ENCODE peak calls at places on chromosomes 13 and 19, in seven cellular contexts. C is HL-60, G is A673, T is pancreas, P is tibial nerve, J is fibroblast of villous mesenchyme, X is left ventricle myocardium inferior. Y is an unnamed sample.
A peak's percentile ranks its signal among the peaks of the same experiment; 100 is the strongest.

GRCh38 chr13:61410669-61411297 is 4.9 kb downstream of the PCDH20 start:
- DNase-seq in C (no peak), G (peak; percentile 29), T (no peak), P (no peak), J (peak; percentile 9), X (no peak), Y (no peak)

GRCh38 chr19:4213116-4213515 is 16.2 kb upstream of the EBI3 start:
- DNase-seq in C (no peak), G (no peak), T (no peak), P (no peak), J (no peak), X (no peak), Y (no peak)

GRCh38 chr19:58468216-58468839 is 1.4 kb downstream of the ZNF324 start:
- DNase-seq in C (peak; percentile 30), G (no peak), T (no peak), P (no peak), J (no peak), X (no peak), Y (no peak)

GRCh38 chr13:41682001-41682400 is 224.7 kb downstream of the RGCC start:
- DNase-seq in C (no peak), G (no peak), T (no peak), P (no peak), J (no peak), X (no peak), Y (no peak)

GRCh38 chr13:101025925-101026324 is 351.3 kb upstream of the TMTC4 start:
- DNase-seq in C (no peak), G (no peak), T (no peak), P (no peak), J (no peak), X (no peak), Y (no peak)

GRCh38 chr19:12872255-12872654 is 9.0 kb downstream of the DNASE2 start:
- DNase-seq in C (no peak), G (no peak), T (no peak), P (no peak), J (no peak), X (no peak), Y (no peak)

GRCh38 chr13:32403108-32403507 is 24.8 kb downstream of the N4BP2L1 start:
- DNase-seq in C (no peak), G (no peak), T (no peak), P (no peak), J (no peak), X (no peak), Y (no peak)

GRCh38 chr13:76378767-76379166 is 507.4 kb downstream of the KCTD12 start:
- DNase-seq in C (no peak), G (no peak), T (no peak), P (no peak), J (no peak), X (no peak), Y (no peak)

GRCh38 chr13:112897603-112897955 is 71.4 kb upstream of the MCF2L start:
- DNase-seq in C (no peak), G (no peak), T (no peak), P (no peak), J (no peak), X (no peak), Y (no peak)

GRCh38 chr19:35756373-35757230 is at the start of gene HSPB6:
- DNase-seq in C (no peak), G (no peak), T (no peak), P (peak; percentile 52), J (peak; percentile 56), X (peak; percentile 80), Y (peak; percentile 55)

GRCh38 chr19:30316000-30316491 is 56.1 kb upstream of the ZNF536 start:
- DNase-seq in C (no peak), G (no peak), T (no peak), P (no peak), J (no peak), X (no peak), Y (no peak)

GRCh38 chr19:30315159-30315558 is 57.0 kb upstream of the ZNF536 start:
- DNase-seq in C (no peak), G (no peak), T (no peak), P (no peak), J (no peak), X (no peak), Y (no peak)

GRCh38 chr19:30314056-30314804 is 58.0 kb upstream of the ZNF536 start:
- DNase-seq in C (no peak), G (no peak), T (no peak), P (no peak), J (no peak), X (no peak), Y (no peak)

GRCh38 chr19:30313353-30313750 is 58.8 kb upstream of the ZNF536 start:
- DNase-seq in C (no peak), G (no peak), T (no peak), P (no peak), J (no peak), X (no peak), Y (no peak)

DNA sequence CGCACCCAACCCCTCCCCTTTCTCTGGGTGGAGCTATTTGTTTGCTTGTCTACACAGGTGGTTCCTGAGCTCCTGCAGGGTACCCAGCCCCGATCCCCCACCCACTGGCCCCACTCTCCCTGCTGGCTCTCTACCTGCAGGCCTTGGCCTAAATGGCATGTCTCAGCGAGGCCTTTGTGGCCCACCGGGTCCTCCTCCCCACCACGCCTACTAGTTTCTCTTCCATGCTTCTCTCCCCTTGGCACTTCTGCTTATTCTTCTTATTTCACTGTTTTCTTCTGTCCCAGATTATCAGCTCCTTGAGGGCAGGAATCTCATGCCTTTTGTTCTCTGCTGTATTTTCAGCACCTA is 57.4 kb upstream of the ZNF536 start:
- DNase-seq in C (no peak), G (no peak), T (no peak), P (no peak), J (no peak), X (no peak), Y (no peak)
- TF ChIP-seq CTCF in C (no peak), G (no peak), T (no peak), P (no peak), J (no peak), X (no peak), Y (no peak)

DNA sequence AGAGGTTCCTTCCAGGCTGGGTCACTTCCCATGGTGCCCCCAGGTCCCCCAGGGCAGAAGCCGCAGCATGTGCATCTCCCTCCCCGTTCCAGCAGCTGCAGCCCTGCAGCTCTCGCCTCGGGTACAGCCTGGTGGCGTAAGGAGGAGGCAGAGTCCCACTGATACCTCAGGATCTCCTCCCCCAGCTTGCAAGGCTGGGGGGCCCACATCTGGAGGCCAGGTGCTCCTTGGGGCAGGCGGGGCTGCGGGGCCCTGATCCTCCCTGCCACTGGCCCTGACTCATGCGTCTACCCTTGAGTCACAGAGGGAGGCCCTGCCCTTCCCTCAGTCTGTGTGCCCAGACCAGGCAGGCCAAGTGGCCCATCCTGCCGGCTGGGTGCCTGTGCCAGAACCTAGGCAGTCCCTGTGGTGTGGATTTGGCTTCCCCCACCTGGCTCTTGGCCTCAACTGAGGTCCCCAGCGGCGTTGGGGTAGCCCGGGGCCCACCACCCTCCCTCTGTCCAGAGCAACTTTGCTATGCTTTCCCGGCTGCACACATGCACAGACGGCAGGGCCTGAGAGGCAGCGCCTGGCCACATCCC is 12.8 kb downstream of the YIPF2 start:
- DNase-seq in C (no peak), G (no peak), T (no peak), P (peak; percentile 25), J (peak; percentile 95), X (no peak), Y (no peak)
- TF ChIP-seq CTCF in C (no peak), G (no peak), T (no peak), P (no peak), J (peak; percentile 52), X (no peak), Y (no peak)

GRCh38 chr19:1181606-1182005 is 7.5 kb upstream of the SBNO2 start:
- DNase-seq in C (no peak), G (no peak), T (peak; percentile 67), P (no peak), J (no peak), X (no peak), Y (no peak)

GRCh38 chr19:1173845-1174809 is at the start of gene SBNO2:
- DNase-seq in C (peak; percentile 87), G (peak; percentile 91), T (peak; percentile 88), P (peak; percentile 93), J (peak; percentile 88), X (peak; percentile 88), Y (peak; percentile 95)

GRCh38 chr19:1175020-1175419 is 952 bp upstream of the SBNO2 start:
- DNase-seq in C (no peak), G (no peak), T (no peak), P (no peak), J (no peak), X (no peak), Y (no peak)

GRCh38 chr19:1173160-1173844 is 766 bp downstream of the SBNO2 start:
- DNase-seq in C (peak; percentile 28), G (peak; percentile 50), T (no peak), P (no peak), J (no peak), X (no peak), Y (no peak)

DNA sequence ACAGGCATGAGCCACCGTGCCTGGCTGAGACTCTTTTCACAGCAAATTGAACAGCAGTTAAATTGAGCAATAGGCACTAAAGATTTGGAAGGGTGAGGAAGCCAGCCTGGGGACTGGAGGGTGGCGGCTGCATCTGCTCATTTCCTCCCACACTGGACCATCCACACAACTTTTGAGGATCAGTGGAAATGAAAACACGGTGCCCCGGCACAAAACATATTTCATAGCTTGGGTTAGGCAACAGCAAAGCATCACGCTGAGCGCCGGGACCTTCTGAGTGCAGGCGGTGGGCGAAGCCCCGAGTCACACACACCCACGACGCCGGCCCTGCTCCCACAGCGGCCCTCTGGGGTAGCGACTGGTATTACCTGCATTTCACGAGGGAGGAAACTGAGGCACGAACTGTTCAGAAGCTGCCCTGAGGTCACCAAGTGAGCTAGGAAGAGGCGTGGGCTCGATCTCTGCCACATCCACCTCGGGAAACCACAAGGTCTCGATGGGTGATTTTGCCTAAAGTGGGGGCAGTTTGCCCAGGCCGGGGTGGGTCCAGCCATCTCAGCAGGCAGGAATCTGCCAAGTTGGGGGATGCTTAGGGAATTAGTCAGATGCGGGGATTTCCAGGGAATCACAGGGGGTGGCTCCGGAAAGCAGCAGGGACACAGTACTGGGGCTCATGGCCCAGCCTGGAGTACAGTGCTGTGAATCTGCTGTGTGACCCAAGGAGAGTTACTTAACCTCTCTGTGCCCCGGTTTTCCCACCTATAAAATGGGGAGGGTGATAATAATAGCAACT is 3.5 kb upstream of the SBNO2 start:
- DNase-seq in C (peak; percentile 64), G (no peak), T (no peak), P (no peak), J (peak; percentile 89), X (no peak), Y (no peak)
- TF ChIP-seq CTCF in C (no peak), G (peak; percentile 26), T (no peak), P (no peak), J (peak; percentile 46), X (no peak), Y (no peak)

GRCh38 chr13:40340368-40341085 is 325.9 kb downstream of the FOXO1 start:
- DNase-seq in C (no peak), G (no peak), T (peak; percentile 75), P (no peak), J (peak; percentile 23), X (no peak), Y (no peak)
- TF ChIP-seq CTCF in C (no peak), G (no peak), T (peak; percentile 19), P (no peak), J (peak; percentile 5), X (peak; percentile 14), Y (no peak)

GRCh38 chr19:15381429-15381828 is 1.8 kb upstream of the AKAP8 start:
- DNase-seq in C (no peak), G (no peak), T (no peak), P (no peak), J (no peak), X (no peak), Y (no peak)
- TF ChIP-seq CTCF in C (no peak), G (no peak), T (no peak), P (no peak), J (no peak), X (no peak), Y (no peak)

Y was measured in mesothelial cell of epicardium.